ENCODE peak calls at places on chromosomes 6 and 20, in four cellular contexts. Q, V, R and S are unnamed samples.

GRCh38 chr6:44076366-44077200 is 50.7 kb downstream of the MRPL14 start:
- DNase-seq in Q (no peak), V (no peak), R (no peak), S (no peak)

GRCh38 chr20:34274694-34275093 is 28.5 kb downstream of the AHCY start:
- DNase-seq in Q (no peak), V (no peak), R (no peak), S (no peak)

GRCh38 chr6:29834564-29835436 is 7.2 kb downstream of the HLA-G start:
- DNase-seq in Q (no peak), V (peak), R (peak), S (no peak)

GRCh38 chr6:161233986-161234620 is 39.8 kb downstream of the AGPAT4 start:
- DNase-seq in Q (no peak), V (no peak), R (no peak), S (no peak)

GRCh38 chr6:85111481-85112001 is 338.3 kb upstream of the NT5E start:
- DNase-seq in Q (no peak), V (no peak), R (no peak), S (no peak)

GRCh38 chr6:40755046-40755681 is 168.0 kb upstream of the LRFN2 start:
- DNase-seq in Q (no peak), V (no peak), R (no peak), S (peak)

GRCh38 chr20:59515013-59515905 is 89.1 kb upstream of the PHACTR3 start:
- DNase-seq in Q (no peak), V (no peak), R (no peak), S (no peak)

GRCh38 chr6:121835662-121836061 is 400.2 kb downstream of the GJA1 start:
- DNase-seq in Q (no peak), V (no peak), R (no peak), S (no peak)

GRCh38 chr6:11370191-11371018 is 137.9 kb upstream of the NEDD9 start:
- DNase-seq in Q (no peak), V (no peak), R (no peak), S (no peak)

GRCh38 chr6:93917216-93917615 is 497.9 kb upstream of the EPHA7 start:
- DNase-seq in Q (no peak), V (no peak), R (no peak), S (no peak)

GRCh38 chr20:47453167-47453782 is 48.4 kb upstream of the NCOA3 start:
- DNase-seq in Q (peak), V (peak), R (no peak), S (peak)

GRCh38 chr6:96304997-96305396 is 216.6 kb upstream of the UFL1 start:
- DNase-seq in Q (peak), V (no peak), R (no peak), S (no peak)

GRCh38 chr6:4518506-4518905 is 257.7 kb upstream of the CDYL start:
- DNase-seq in Q (no peak), V (no peak), R (no peak), S (no peak)

GRCh38 chr20:46809961-46810360 is 84.7 kb upstream of the EYA2 start:
- DNase-seq in Q (no peak), V (no peak), R (no peak), S (no peak)

GRCh38 chr6:34490390-34491090 is 24.7 kb downstream of the PACSIN1 start:
- DNase-seq in Q (no peak), V (no peak), R (no peak), S (no peak)

GRCh38 chr6:77124604-77125003 is 338.7 kb downstream of the HTR1B start:
- DNase-seq in Q (no peak), V (no peak), R (no peak), S (no peak)